ENCODE peak calls at places on chromosome 13, in five cellular contexts. C is SK-N-SH, D is IMR-90, L is GM12878, R is K562. J is an unnamed sample.

GRCh38 chr13:49791753-49792549 is 531 bp downstream of the KPNA3 start:
- DNase-seq in C (no peak), D (peak), L (no peak), R (peak), J (no peak)

GRCh38 chr13:94063096-94063495 is 416.4 kb downstream of the DCT start:
- DNase-seq in C (no peak), D (peak), L (no peak), R (no peak), J (no peak)

GRCh38 chr13:113004126-113004525 is 35.1 kb downstream of the MCF2L start:
- DNase-seq in C (no peak), D (no peak), L (no peak), R (no peak), J (no peak)

GRCh38 chr13:94984974-94985373 is 272.6 kb upstream of the SOX21 start:
- DNase-seq in C (no peak), D (no peak), L (no peak), R (no peak), J (no peak)

GRCh38 chr13:46475586-46475991 is 77.4 kb upstream of the LRCH1 start:
- DNase-seq in C (no peak), D (no peak), L (no peak), R (no peak), J (no peak)

GRCh38 chr13:53060840-53061485 is 32.4 kb downstream of the OLFM4 start:
- DNase-seq in C (no peak), D (no peak), L (no peak), R (no peak), J (no peak)

GRCh38 chr13:43019811-43020210 is 3.6 kb upstream of the DNAJC15 start:
- DNase-seq in C (no peak), D (no peak), L (no peak), R (no peak), J (no peak)

GRCh38 chr13:90732049-90732448 is 615.4 kb upstream of the MIR17HG start:
- DNase-seq in C (no peak), D (no peak), L (no peak), R (no peak), J (peak)

GRCh38 chr13:75961911-75962310 is 325.8 kb downstream of the LMO7 start:
- DNase-seq in C (no peak), D (no peak), L (no peak), R (no peak), J (no peak)

GRCh38 chr13:34863360-34864135 is 78.5 kb upstream of the NBEA start:
- DNase-seq in C (no peak), D (peak), L (no peak), R (no peak), J (peak)

GRCh38 chr13:39415403-39415802 is 187.6 kb downstream of the LHFPL6 start:
- DNase-seq in C (peak), D (peak), L (no peak), R (no peak), J (no peak)

GRCh38 chr13:50353651-50354415 is 338.6 kb downstream of the KCNRG start:
- DNase-seq in C (no peak), D (peak), L (no peak), R (no peak), J (no peak)

GRCh38 chr13:42681394-42681793 is 100.0 kb upstream of the FAM216B start:
- DNase-seq in C (no peak), D (no peak), L (no peak), R (no peak), J (no peak)

GRCh38 chr13:76019421-76020044 is 383.4 kb downstream of the LMO7 start:
- DNase-seq in C (peak), D (no peak), L (no peak), R (no peak), J (peak)

GRCh38 chr13:30564489-30564888 is 53.2 kb upstream of the USPL1 start:
- DNase-seq in C (no peak), D (no peak), L (no peak), R (no peak), J (no peak)

GRCh38 chr13:32496574-32497160 is 41.9 kb downstream of the N4BP2L2 start:
- DNase-seq in C (no peak), D (no peak), L (no peak), R (peak), J (no peak)

GRCh38 chr13:100513987-100514670 is 74.5 kb downstream of the GGACT start:
- DNase-seq in C (no peak), D (no peak), L (no peak), R (no peak), J (no peak)

GRCh38 chr13:74206061-74206561 is 71.9 kb upstream of the KLF12 start:
- DNase-seq in C (no peak), D (peak), L (no peak), R (no peak), J (no peak)

GRCh38 chr13:107277911-107278310 is 710.0 kb upstream of the ARGLU1 start:
- DNase-seq in C (no peak), D (peak), L (no peak), R (no peak), J (no peak)

GRCh38 chr13:34025746-34026145 is 207.8 kb downstream of the RFC3 start:
- DNase-seq in C (no peak), D (peak), L (no peak), R (no peak), J (no peak)

GRCh38 chr13:107144432-107144831 is 576.5 kb upstream of the ARGLU1 start:
- DNase-seq in C (no peak), D (peak), L (no peak), R (no peak), J (no peak)

GRCh38 chr13:106570354-106570822 is 2.5 kb upstream of the ARGLU1 start:
- DNase-seq in C (peak), D (peak), L (no peak), R (peak), J (no peak)

GRCh38 chr13:102700088-102701031 is 5.5 kb upstream of the METTL21C start:
- DNase-seq in C (no peak), D (no peak), L (no peak), R (no peak), J (no peak)

GRCh38 chr13:79387853-79388252 is 18.2 kb downstream of the RBM26 start:
- DNase-seq in C (no peak), D (no peak), L (no peak), R (no peak), J (no peak)

GRCh38 chr13:71278512-71278911 is 588.5 kb downstream of the DACH1 start:
- DNase-seq in C (no peak), D (no peak), L (no peak), R (no peak), J (no peak)

GRCh38 chr13:31638577-31638976 is 100.7 kb upstream of the RXFP2 start:
- DNase-seq in C (no peak), D (peak), L (no peak), R (no peak), J (no peak)

GRCh38 chr13:21542563-21542962 is 61.4 kb downstream of the MICU2 start:
- DNase-seq in C (no peak), D (no peak), L (no peak), R (no peak), J (peak)

DNA sequence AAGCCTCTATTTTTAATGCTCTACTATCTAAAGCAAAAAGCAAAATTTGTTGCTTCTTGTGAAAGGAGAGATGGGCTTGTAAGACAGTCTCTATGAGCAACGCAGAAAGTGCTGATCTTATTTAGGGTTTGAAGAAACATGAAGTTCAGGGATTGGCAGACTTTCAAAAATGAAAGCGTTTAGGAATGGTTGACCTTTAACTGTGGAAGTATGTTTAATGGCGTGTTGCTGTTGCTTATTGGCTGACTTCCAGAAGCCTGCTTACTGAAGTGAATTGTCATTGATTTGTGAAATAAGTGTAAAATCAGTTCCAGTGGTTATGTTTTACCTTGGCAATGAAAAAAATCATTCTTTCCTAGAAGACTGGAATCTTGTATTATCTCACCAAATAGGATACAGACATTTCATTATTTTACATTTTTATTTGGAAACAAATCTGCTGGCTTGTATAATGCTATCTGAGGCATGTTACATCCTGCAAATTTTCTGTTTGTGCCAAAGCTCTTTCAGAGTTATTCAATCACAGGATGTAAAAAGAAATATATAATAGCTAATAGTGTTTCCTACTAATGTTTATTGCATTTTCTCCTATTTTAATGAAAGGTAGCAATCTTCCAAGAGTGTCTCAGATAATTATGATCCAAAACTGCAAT is 221.3 kb upstream of the SLITRK6 start:
- DNase-seq in C (peak), D (peak), L (no peak), R (no peak), J (no peak)
- TF ChIP-seq MXI1 in C (no peak), D (no peak), L (no peak), R (no peak), J (no peak)

DNA sequence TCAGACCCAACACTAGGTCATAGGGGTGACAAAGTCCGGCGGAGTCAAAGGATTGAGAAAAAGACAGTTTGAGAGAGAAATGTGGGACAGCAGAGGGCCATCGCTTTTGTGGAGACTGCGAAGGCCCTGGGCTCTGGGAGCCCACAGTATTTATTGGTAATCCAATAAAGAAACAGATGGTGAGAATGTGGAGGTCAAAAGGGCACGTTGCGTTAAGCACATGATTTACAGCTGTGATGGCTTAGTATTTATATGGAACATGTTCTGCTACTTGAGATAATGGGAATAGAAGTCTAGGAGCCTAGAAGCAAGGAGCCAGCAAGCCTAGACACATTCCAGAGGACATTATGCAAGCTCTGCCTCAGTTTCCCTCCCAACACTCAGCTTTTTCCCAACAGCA is 2521.1 kb downstream of the PCDH9 start:
- DNase-seq in C (no peak), D (no peak), L (no peak), R (no peak), J (no peak)
- TF ChIP-seq MXI1 in C (no peak), D (no peak), L (no peak), R (no peak), J (no peak)

DNA sequence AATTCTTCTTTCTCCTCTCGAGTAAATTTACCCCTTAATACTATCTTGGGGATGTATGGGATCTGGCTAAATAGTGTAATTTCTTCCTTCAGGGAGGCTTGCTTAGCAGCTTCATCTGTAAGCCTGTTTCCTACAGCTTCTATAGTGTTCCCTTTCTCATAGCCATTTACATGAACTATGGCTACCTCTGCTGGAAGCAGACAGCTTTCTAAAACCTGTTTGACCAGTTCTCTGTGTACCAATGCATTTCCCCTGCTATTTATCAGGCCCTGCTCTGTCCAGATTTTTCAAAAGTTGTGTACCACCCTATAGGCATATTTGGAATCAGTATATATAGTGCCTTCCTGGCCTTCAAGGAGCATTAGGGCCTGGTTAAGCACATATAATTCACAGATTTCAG is 113.6 kb upstream of the PCDH9 start:
- DNase-seq in C (no peak), D (no peak), L (no peak), R (no peak), J (no peak)
- TF ChIP-seq MXI1 in C (no peak), D (no peak), L (no peak), R (no peak), J (no peak)

DNA sequence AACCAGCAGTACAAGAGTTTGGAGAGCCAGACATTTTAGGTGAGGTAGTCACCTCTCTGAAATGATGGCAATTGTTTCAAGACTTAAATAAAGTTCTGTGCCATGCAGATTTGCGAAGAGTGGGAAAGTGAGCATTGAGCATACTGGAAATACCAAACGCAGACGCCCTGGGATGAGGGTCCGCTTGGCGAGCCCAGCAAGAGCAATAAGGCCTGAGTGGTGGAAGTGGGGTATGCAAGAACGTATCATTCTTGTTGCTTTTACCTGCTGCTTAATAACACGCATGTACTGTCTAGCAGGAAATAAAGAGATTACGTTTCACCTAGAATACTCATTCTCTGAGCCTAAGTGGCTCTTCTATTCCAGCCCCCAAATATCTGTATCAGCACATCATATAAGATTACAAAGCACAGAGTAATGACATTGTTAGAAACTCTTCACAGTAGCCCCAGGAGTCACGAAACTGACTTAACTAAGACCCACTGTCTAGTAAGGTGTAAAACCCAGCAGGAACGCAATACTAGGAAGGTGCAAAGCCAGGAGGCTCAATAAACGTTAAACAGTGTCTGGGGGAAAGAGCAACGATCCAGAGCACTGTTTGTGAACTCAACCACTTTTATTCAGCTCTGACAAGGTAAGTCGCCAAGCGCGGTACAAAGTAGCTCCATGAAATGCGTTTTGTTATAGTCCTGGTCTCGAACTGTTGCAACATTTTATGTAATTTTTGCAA is 1.3 kb downstream of the RCBTB2 start:
- DNase-seq in C (no peak), D (no peak), L (peak), R (no peak), J (peak)
- TF ChIP-seq MXI1 in C (no peak), D (no peak), L (no peak), R (no peak), J (no peak)

DNA sequence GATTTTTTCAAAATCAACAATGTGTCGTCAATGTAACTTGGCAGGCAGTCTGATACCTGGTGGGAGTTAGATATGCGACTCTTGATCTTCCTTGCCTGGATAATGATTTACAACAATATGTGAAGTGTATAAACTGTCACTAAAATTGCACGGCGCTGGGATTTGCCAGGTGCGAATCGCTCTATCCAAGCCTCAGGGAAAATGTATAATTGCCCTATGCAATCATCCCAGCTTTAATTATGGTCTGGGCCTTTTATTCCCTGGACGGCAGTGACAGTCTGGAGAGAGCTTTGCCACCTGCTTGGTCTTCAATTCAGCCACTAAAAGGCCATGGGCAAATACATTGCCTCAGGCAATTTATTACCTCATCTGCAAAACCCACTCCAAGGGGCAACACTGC is 15.8 kb downstream of the SMAD9 start:
- DNase-seq in C (no peak), D (no peak), L (no peak), R (no peak), J (no peak)
- TF ChIP-seq MXI1 in C (no peak), D (no peak), L (no peak), R (no peak), J (no peak)

J was measured in HepG2.